ENCODE peak calls at places on chromosome 20, in four cellular contexts. One of them, this sample, is unnamed.

GRCh38 chr20:18585134-18585533 is 2.7 kb upstream of the DTD1 start:
- DNase-seq in fibroblast of pulmonary artery: peak; percentile 52
- DNase-seq in GF-D8: no peak
- DNase-seq in type B pancreatic cell: no peak
- DNase-seq in this sample: no peak

GRCh38 chr20:1388706-1389483 is 4.0 kb downstream of the FKBP1A start:
- DNase-seq in fibroblast of pulmonary artery: no peak
- DNase-seq in GF-D8: peak; percentile 28
- DNase-seq in type B pancreatic cell: no peak
- DNase-seq in this sample: no peak

GRCh38 chr20:31788578-31788977 is 30.6 kb upstream of the MYLK2 start:
- DNase-seq in GF-D8: no peak
- DNase-seq in fibroblast of pulmonary artery: no peak
- DNase-seq in type B pancreatic cell: no peak
- DNase-seq in this sample: no peak

GRCh38 chr20:3479759-3480615 is 9.2 kb downstream of the ATRN start:
- DNase-seq in fibroblast of pulmonary artery: no peak
- DNase-seq in GF-D8: no peak
- DNase-seq in type B pancreatic cell: no peak
- DNase-seq in this sample: no peak

GRCh38 chr20:5181955-5182354 is 55.1 kb downstream of the CDS2 start:
- DNase-seq in type B pancreatic cell: no peak
- DNase-seq in GF-D8: no peak
- DNase-seq in fibroblast of pulmonary artery: peak; percentile 66
- DNase-seq in this sample: no peak

GRCh38 chr20:48523191-48523757 is 304.5 kb downstream of the PREX1 start:
- DNase-seq in fibroblast of pulmonary artery: peak; percentile 86
- DNase-seq in GF-D8: no peak
- DNase-seq in type B pancreatic cell: no peak
- DNase-seq in this sample: no peak

GRCh38 chr20:59827138-59828056 is 106.0 kb downstream of the SYCP2 start:
- DNase-seq in GF-D8: no peak
- DNase-seq in fibroblast of pulmonary artery: no peak
- DNase-seq in type B pancreatic cell: no peak
- DNase-seq in this sample: no peak

GRCh38 chr20:49034070-49034732 is 11.9 kb upstream of the CSE1L start:
- DNase-seq in GF-D8: no peak
- DNase-seq in fibroblast of pulmonary artery: no peak
- DNase-seq in type B pancreatic cell: no peak
- DNase-seq in this sample: no peak

GRCh38 chr20:45157977-45158376 is 16.7 kb upstream of the PI3 start:
- DNase-seq in type B pancreatic cell: no peak
- DNase-seq in fibroblast of pulmonary artery: peak; percentile 87
- DNase-seq in GF-D8: no peak
- DNase-seq in this sample: no peak

GRCh38 chr20:11267762-11268335 is 594.0 kb upstream of the JAG1 start:
- DNase-seq in fibroblast of pulmonary artery: peak; percentile 20
- DNase-seq in type B pancreatic cell: no peak
- DNase-seq in GF-D8: no peak
- DNase-seq in this sample: no peak

GRCh38 chr20:37336369-37337207 is 9.4 kb upstream of the SRC start:
- DNase-seq in fibroblast of pulmonary artery: peak; percentile 58
- DNase-seq in GF-D8: peak; percentile 76
- DNase-seq in type B pancreatic cell: no peak
- DNase-seq in this sample: peak; percentile 19

GRCh38 chr20:38286586-38287502 is 17.1 kb upstream of the BPI start:
- DNase-seq in fibroblast of pulmonary artery: no peak
- DNase-seq in GF-D8: peak; percentile 66
- DNase-seq in type B pancreatic cell: no peak
- DNase-seq in this sample: no peak

GRCh38 chr20:6559791-6560190 is 207.7 kb upstream of the BMP2 start:
- DNase-seq in fibroblast of pulmonary artery: no peak
- DNase-seq in type B pancreatic cell: no peak
- DNase-seq in GF-D8: no peak
- DNase-seq in this sample: no peak

GRCh38 chr20:63498950-63499332 is at the start of gene EEF1A2:
- DNase-seq in GF-D8: no peak
- DNase-seq in type B pancreatic cell: peak; percentile 66
- DNase-seq in fibroblast of pulmonary artery: no peak
- DNase-seq in this sample: no peak

GRCh38 chr20:49510562-49511117 is 28.2 kb upstream of the KCNB1 start:
- DNase-seq in fibroblast of pulmonary artery: peak; percentile 90
- DNase-seq in type B pancreatic cell: no peak
- DNase-seq in GF-D8: no peak
- DNase-seq in this sample: no peak

GRCh38 chr20:64049060-64049886 is at the start of gene SOX18:
- DNase-seq in type B pancreatic cell: no peak
- DNase-seq in GF-D8: no peak
- DNase-seq in fibroblast of pulmonary artery: peak; percentile 34
- DNase-seq in this sample: no peak

GRCh38 chr20:63773571-63774347 is 34.2 kb downstream of the SLC2A4RG start:
- DNase-seq in GF-D8: no peak
- DNase-seq in type B pancreatic cell: no peak
- DNase-seq in fibroblast of pulmonary artery: no peak
- DNase-seq in this sample: no peak

GRCh38 chr20:25090492-25091429 is 8.8 kb upstream of the VSX1 start:
- DNase-seq in type B pancreatic cell: no peak
- DNase-seq in fibroblast of pulmonary artery: no peak
- DNase-seq in GF-D8: no peak
- DNase-seq in this sample: peak; percentile 46

GRCh38 chr20:61449057-61449456 is 197.0 kb downstream of the CDH4 start:
- DNase-seq in fibroblast of pulmonary artery: no peak
- DNase-seq in type B pancreatic cell: no peak
- DNase-seq in GF-D8: no peak
- DNase-seq in this sample: no peak

GRCh38 chr20:37907677-37908397 is 4.9 kb downstream of the VSTM2L start:
- DNase-seq in GF-D8: no peak
- DNase-seq in fibroblast of pulmonary artery: peak; percentile 73
- DNase-seq in type B pancreatic cell: no peak
- DNase-seq in this sample: no peak

GRCh38 chr20:32354592-32355416 is 3.3 kb upstream of the ASXL1 start:
- DNase-seq in GF-D8: no peak
- DNase-seq in type B pancreatic cell: no peak
- DNase-seq in fibroblast of pulmonary artery: peak; percentile 63
- DNase-seq in this sample: no peak

GRCh38 chr20:10110151-10110550 is 75.4 kb downstream of the ANKEF1 start:
- DNase-seq in type B pancreatic cell: no peak
- DNase-seq in fibroblast of pulmonary artery: no peak
- DNase-seq in GF-D8: no peak
- DNase-seq in this sample: no peak

GRCh38 chr20:19222520-19223040 is 10.1 kb downstream of the SLC24A3 start:
- DNase-seq in type B pancreatic cell: no peak
- DNase-seq in fibroblast of pulmonary artery: no peak
- DNase-seq in GF-D8: no peak
- DNase-seq in this sample: no peak

GRCh38 chr20:417801-418342 is 9.8 kb downstream of the RBCK1 start:
- DNase-seq in fibroblast of pulmonary artery: no peak
- DNase-seq in GF-D8: no peak
- DNase-seq in type B pancreatic cell: no peak
- DNase-seq in this sample: no peak

GRCh38 chr20:50560867-50561266 is 50.7 kb downstream of the PTPN1 start:
- DNase-seq in GF-D8: no peak
- DNase-seq in fibroblast of pulmonary artery: no peak
- DNase-seq in type B pancreatic cell: no peak
- DNase-seq in this sample: no peak

GRCh38 chr20:47241345-47241781 is 115.1 kb downstream of the ZMYND8 start:
- DNase-seq in type B pancreatic cell: no peak
- DNase-seq in fibroblast of pulmonary artery: peak; percentile 99
- DNase-seq in GF-D8: no peak
- DNase-seq in this sample: no peak

GRCh38 chr20:542777-543368 is 717 bp downstream of the CSNK2A1 start:
- DNase-seq in GF-D8: no peak
- DNase-seq in fibroblast of pulmonary artery: no peak
- DNase-seq in type B pancreatic cell: no peak
- DNase-seq in this sample: no peak

GRCh38 chr20:34268851-34269668 is 27.8 kb downstream of the ASIP start:
- DNase-seq in GF-D8: no peak
- DNase-seq in fibroblast of pulmonary artery: peak; percentile 20
- DNase-seq in type B pancreatic cell: no peak
- DNase-seq in this sample: no peak

GRCh38 chr20:32028647-32029372 is 18.6 kb downstream of the CCM2L start:
- DNase-seq in fibroblast of pulmonary artery: no peak
- DNase-seq in GF-D8: no peak
- DNase-seq in type B pancreatic cell: no peak
- DNase-seq in this sample: no peak

GRCh38 chr20:17864791-17865190 is 103.8 kb downstream of the SNX5 start:
- DNase-seq in type B pancreatic cell: no peak
- DNase-seq in fibroblast of pulmonary artery: no peak
- DNase-seq in GF-D8: no peak
- DNase-seq in this sample: no peak

GRCh38 chr20:34628026-34628425 is 48.9 kb downstream of the PIGU start:
- DNase-seq in GF-D8: no peak
- DNase-seq in type B pancreatic cell: no peak
- DNase-seq in fibroblast of pulmonary artery: no peak
- DNase-seq in this sample: no peak

GRCh38 chr20:62025832-62026563 is 39.7 kb downstream of the TAF4 start:
- DNase-seq in fibroblast of pulmonary artery: peak; percentile 82
- DNase-seq in type B pancreatic cell: no peak
- DNase-seq in GF-D8: peak; percentile 61
- DNase-seq in this sample: no peak

GRCh38 chr20:5919634-5920544 is 30.4 kb downstream of the TRMT6 start:
- DNase-seq in fibroblast of pulmonary artery: peak; percentile 44
- DNase-seq in type B pancreatic cell: no peak
- DNase-seq in GF-D8: no peak
- DNase-seq in this sample: no peak

GRCh38 chr20:9978395-9979004 is 56.3 kb upstream of the ANKEF1 start:
- DNase-seq in fibroblast of pulmonary artery: peak; percentile 93
- DNase-seq in type B pancreatic cell: no peak
- DNase-seq in GF-D8: peak; percentile 14
- DNase-seq in this sample: peak; percentile 20

GRCh38 chr20:22684763-22685443 is 100.5 kb upstream of the FOXA2 start:
- DNase-seq in type B pancreatic cell: no peak
- DNase-seq in GF-D8: no peak
- DNase-seq in fibroblast of pulmonary artery: no peak
- DNase-seq in this sample: no peak

GRCh38 chr20:47204008-47204745 is 152.3 kb downstream of the ZMYND8 start:
- DNase-seq in fibroblast of pulmonary artery: peak; percentile 24
- DNase-seq in type B pancreatic cell: no peak
- DNase-seq in GF-D8: no peak
- DNase-seq in this sample: no peak

GRCh38 chr20:49395183-49395582 is 87.3 kb downstream of the KCNB1 start:
- DNase-seq in fibroblast of pulmonary artery: no peak
- DNase-seq in GF-D8: no peak
- DNase-seq in type B pancreatic cell: no peak
- DNase-seq in this sample: no peak

This sample was measured in activated T-helper 2 cell treated with anti-CD3 and anti-CD28 coated beads, Interferon-gamma antibody, Interleukin-2, Interleukin-4, amounts not matched to agents 10 μg/mL and 5 μg/mL and 100 μg/mL, durations not matched to agents 14 hours and 24 hours and 36 hours.